ENCODE peak calls at places on chromosomes 13 and 19, in seven cellular contexts. V is cardiac fibroblast, H is lung, U is H1, K is iPS DF 6.9, X is prostate gland, P is transverse colon. G is an unnamed sample.

GRCh38 chr19:30883071-30883470 is 466.2 kb downstream of the TSHZ3 start:
- DNase-seq in U (no peak), V (no peak), K (no peak), X (no peak), P (no peak), H (no peak), G (no peak)

GRCh38 chr13:42615691-42616090 is 41.7 kb downstream of the TNFSF11 start:
- DNase-seq in P (no peak), K (no peak), V (peak; percentile 18), U (no peak), X (no peak), H (no peak), G (no peak)

GRCh38 chr13:94710881-94711560 is 1.3 kb downstream of the SOX21 start:
- DNase-seq in P (no peak), V (peak; percentile 5), K (no peak), X (no peak), U (peak; percentile 78), H (no peak), G (no peak)

GRCh38 chr13:90365130-90365529 is 982.4 kb upstream of the MIR17HG start:
- DNase-seq in H (no peak), V (peak; percentile 67), U (no peak), P (no peak), X (no peak), K (no peak), G (peak; percentile 7)

GRCh38 chr13:26558912-26559485 is 1.5 kb downstream of the WASF3 start:
- DNase-seq in V (no peak), U (no peak), K (no peak), H (no peak), P (no peak), X (no peak), G (no peak)

GRCh38 chr13:31538067-31539042 is 201.0 kb upstream of the RXFP2 start:
- DNase-seq in P (peak; percentile 13), U (no peak), K (peak; percentile 7), V (peak; percentile 68), H (no peak), X (no peak), G (peak; percentile 52)

GRCh38 chr13:84903391-84903790 is 895.8 kb downstream of the SLITRK6 start:
- DNase-seq in U (no peak), V (no peak), P (no peak), K (no peak), X (no peak), H (no peak), G (no peak)

GRCh38 chr13:37651891-37652290 is 53.3 kb upstream of the POSTN start:
- DNase-seq in K (no peak), P (no peak), U (no peak), X (no peak), V (no peak), H (no peak), G (no peak)

GRCh38 chr13:95002968-95003813 is 290.8 kb upstream of the SOX21 start:
- DNase-seq in K (no peak), U (peak; percentile 56), V (no peak), P (no peak), X (no peak), H (peak; percentile 34), G (no peak)

GRCh38 chr13:99218545-99218944 is 17.9 kb downstream of the UBAC2 start:
- DNase-seq in X (no peak), K (no peak), P (no peak), H (peak; percentile 54), U (no peak), V (no peak), G (no peak)

GRCh38 chr13:58804832-58805231 is 1173.3 kb downstream of the PCDH17 start:
- DNase-seq in H (no peak), V (no peak), K (no peak), U (no peak), X (no peak), P (no peak), G (no peak)

GRCh38 chr13:79987323-79987722 is 353.6 kb downstream of the SPRY2 start:
- DNase-seq in V (no peak), P (no peak), H (no peak), X (no peak), U (no peak), K (no peak), G (no peak)

GRCh38 chr13:48892311-48892710 is 83.4 kb upstream of the FNDC3A start:
- DNase-seq in U (no peak), P (no peak), H (no peak), K (no peak), V (peak; percentile 67), X (no peak), G (peak; percentile 73)

GRCh38 chr19:55382522-55383054 is 1.5 kb downstream of the TMEM238 start:
- DNase-seq in V (no peak), K (no peak), P (no peak), H (no peak), X (no peak), U (no peak), G (no peak)

GRCh38 chr19:27774827-27775226 is 1438.1 kb downstream of the UQCRFS1 start:
- DNase-seq in U (peak; percentile 79), K (no peak), P (no peak), V (no peak), H (no peak), X (no peak), G (no peak)

GRCh38 chr19:10654610-10655456 is 687 bp downstream of the ILF3 start:
- DNase-seq in V (peak; percentile 41), X (peak; percentile 37), P (peak; percentile 52), U (peak; percentile 89), K (peak; percentile 58), H (peak; percentile 49), G (peak; percentile 24)

GRCh38 chr19:35712529-35712909 is 5.3 kb upstream of the KMT2B start:
- DNase-seq in X (no peak), P (no peak), K (no peak), U (no peak), V (no peak), H (no peak), G (no peak)

GRCh38 chr19:50972795-50973376 is 3.5 kb upstream of the KLK6 start:
- DNase-seq in U (no peak), V (no peak), K (no peak), H (no peak), P (no peak), X (no peak), G (no peak)

GRCh38 chr19:9885077-9885552 is 50.0 kb downstream of the PIN1 start:
- DNase-seq in U (no peak), X (no peak), H (peak; percentile 32), P (no peak), K (no peak), V (peak; percentile 87), G (peak; percentile 39)

GRCh38 chr13:77521595-77522367 is 13.7 kb upstream of the SCEL start:
- DNase-seq in P (no peak), H (peak; percentile 80), V (peak; percentile 48), U (no peak), X (peak; percentile 66), K (peak; percentile 31), G (peak; percentile 34)

GRCh38 chr13:32537580-32538233 is 888 bp downstream of the N4BP2L2 start:
- DNase-seq in H (no peak), U (peak; percentile 53), P (peak; percentile 38), X (peak; percentile 8), V (no peak), K (no peak), G (peak; percentile 24)

GRCh38 chr13:69856331-69856730 is 251.3 kb upstream of the ATXN8OS start:
- DNase-seq in V (no peak), K (peak; percentile 4), P (no peak), U (no peak), H (no peak), X (no peak), G (no peak)

GRCh38 chr19:33878912-33879810 is 82.5 kb downstream of the KCTD15 start:
- DNase-seq in P (no peak), U (no peak), V (no peak), H (no peak), K (no peak), X (no peak), G (no peak)
- H3K4me3 ChIP-seq in P (no peak overlapping the region), U (no peak overlapping the region), V (no peak overlapping the region), H (no peak overlapping the region), K (no peak overlapping the region), X (no peak overlapping the region), G (no peak overlapping the region)

GRCh38 chr19:49148784-49149651 is 6.2 kb downstream of the HRC start:
- DNase-seq in H (peak; percentile 99), K (no peak), X (peak; percentile 99), P (peak; percentile 100), U (peak; percentile 100), V (peak; percentile 97), G (peak; percentile 77)

GRCh38 chr19:49150106-49150943 is 4.9 kb downstream of the HRC start:
- DNase-seq in V (peak; percentile 82), X (peak; percentile 87), U (peak; percentile 91), H (peak; percentile 76), P (peak; percentile 93), K (no peak), G (peak; percentile 69)

GRCh38 chr19:49147923-49148682 is 7.1 kb downstream of the HRC start:
- DNase-seq in K (no peak), X (no peak), U (no peak), H (no peak), V (no peak), P (no peak), G (no peak)

GRCh38 chr19:49150944-49151243 is 4.3 kb downstream of the HRC start:
- DNase-seq in U (no peak), K (no peak), X (no peak), V (no peak), H (no peak), P (no peak), G (no peak)

GRCh38 chr19:49149652-49150105 is 5.5 kb downstream of the HRC start:
- DNase-seq in X (peak; percentile 43), V (peak; percentile 92), K (no peak), U (peak; percentile 88), H (peak; percentile 69), P (peak; percentile 60), G (peak; percentile 83)
- H3K4me3 ChIP-seq in X (peak overlapping the region; percentile 77), V (peak overlapping the region; percentile 57), K (peak overlapping the region; percentile 67), U (peak overlapping the region; percentile 69), H (peak overlapping the region; percentile 60), P (peak overlapping the region; percentile 78), G (peak overlapping the region; percentile 91)

GRCh38 chr19:38389957-38390924 is 1.7 kb downstream of the SPRED3 start:
- DNase-seq in U (no peak), V (no peak), P (no peak), H (no peak), X (no peak), K (no peak), G (no peak)
- H3K4me3 ChIP-seq in U (peak overlapping the region; percentile 93), V (peak overlapping the region; percentile 82), P (no peak overlapping the region), H (no peak overlapping the region), X (no peak overlapping the region), K (peak overlapping the region; percentile 58), G (peak overlapping the region; percentile 83)

DNA sequence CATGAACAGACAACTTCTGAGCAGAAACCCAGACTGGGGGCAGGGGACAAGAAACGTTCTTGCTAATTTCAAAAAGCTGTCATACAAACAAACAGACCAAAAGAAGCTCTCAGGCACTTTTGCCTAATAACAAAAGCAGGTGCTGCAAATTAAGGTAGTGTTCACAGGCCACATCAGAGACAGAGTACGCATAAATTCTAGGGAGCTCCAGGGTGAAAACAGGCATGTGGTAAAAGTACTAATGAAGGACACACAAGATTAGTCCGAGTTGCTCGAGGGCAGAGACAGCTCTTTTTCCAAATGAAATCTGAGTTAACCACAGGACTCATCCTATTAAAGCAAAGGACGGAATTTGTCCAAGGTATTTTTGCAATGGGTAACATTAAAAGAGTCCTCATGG is 197.4 kb downstream of the LHFPL6 start:
- DNase-seq in P (no peak), U (no peak), K (no peak), H (no peak), V (no peak), X (no peak), G (no peak)
- H3K4me3 ChIP-seq in P (no peak overlapping the region), U (no peak overlapping the region), K (no peak overlapping the region), H (no peak overlapping the region), V (no peak overlapping the region), X (no peak overlapping the region), G (no peak overlapping the region)

G was measured in AG10803.